ENCODE peak calls at places on chromosomes 6 and 20, in ten cellular contexts. One of them, this sample, is unnamed.

GRCh38 chr20:36614781-36615557 is 9.4 kb downstream of the RAB5IF start:
- DNase-seq in cardiac muscle cell: no peak
- DNase-seq in GM23338: no peak
- DNase-seq in body of pancreas: no peak
- DNase-seq in OCI-LY7: no peak
- DNase-seq in lung: no peak
- DNase-seq in colonic mucosa: no peak
- DNase-seq in hepatocyte: no peak
- DNase-seq in CD8-positive, alpha-beta memory T cell: no peak
- DNase-seq in ovary: no peak
- DNase-seq in this sample: no peak

GRCh38 chr6:170473226-170473789 is 79.8 kb downstream of the PSMB1 start:
- DNase-seq in hepatocyte: no peak
- DNase-seq in cardiac muscle cell: no peak
- DNase-seq in colonic mucosa: no peak
- DNase-seq in body of pancreas: no peak
- DNase-seq in lung: no peak
- DNase-seq in OCI-LY7: no peak
- DNase-seq in ovary: no peak
- DNase-seq in CD8-positive, alpha-beta memory T cell: no peak
- DNase-seq in GM23338: no peak
- DNase-seq in this sample: no peak

GRCh38 chr6:87722831-87723726 is 21.0 kb upstream of the AKIRIN2 start:
- DNase-seq in OCI-LY7: peak; percentile 29
- DNase-seq in lung: peak; percentile 59
- DNase-seq in CD8-positive, alpha-beta memory T cell: no peak
- DNase-seq in cardiac muscle cell: peak; percentile 95
- DNase-seq in ovary: peak; percentile 26
- DNase-seq in body of pancreas: peak; percentile 79
- DNase-seq in GM23338: peak; percentile 84
- DNase-seq in colonic mucosa: peak; percentile 41
- DNase-seq in hepatocyte: peak; percentile 52
- DNase-seq in this sample: no peak

GRCh38 chr20:56630086-56630493 is 984 bp downstream of the TFAP2C start:
- DNase-seq in CD8-positive, alpha-beta memory T cell: no peak
- DNase-seq in GM23338: peak; percentile 91
- DNase-seq in lung: peak; percentile 84
- DNase-seq in body of pancreas: peak; percentile 63
- DNase-seq in hepatocyte: peak; percentile 85
- DNase-seq in OCI-LY7: no peak
- DNase-seq in colonic mucosa: peak; percentile 58
- DNase-seq in ovary: peak; percentile 24
- DNase-seq in cardiac muscle cell: peak; percentile 50
- DNase-seq in this sample: no peak

GRCh38 chr6:148760568-148761531 is 14.0 kb downstream of the UST start:
- DNase-seq in lung: peak; percentile 41
- DNase-seq in hepatocyte: peak; percentile 55
- DNase-seq in OCI-LY7: peak; percentile 84
- DNase-seq in body of pancreas: no peak
- DNase-seq in colonic mucosa: peak; percentile 41
- DNase-seq in ovary: peak; percentile 72
- DNase-seq in CD8-positive, alpha-beta memory T cell: peak; percentile 43
- DNase-seq in cardiac muscle cell: peak; percentile 96
- DNase-seq in GM23338: peak; percentile 68
- DNase-seq in this sample: peak; percentile 64

GRCh38 chr6:43247115-43247999 is 4.1 kb downstream of the TTBK1 start:
- DNase-seq in body of pancreas: peak; percentile 78
- DNase-seq in GM23338: peak; percentile 95
- DNase-seq in ovary: peak; percentile 73
- DNase-seq in lung: peak; percentile 86
- DNase-seq in cardiac muscle cell: peak; percentile 52
- DNase-seq in hepatocyte: peak; percentile 84
- DNase-seq in OCI-LY7: peak; percentile 89
- DNase-seq in colonic mucosa: peak; percentile 84
- DNase-seq in CD8-positive, alpha-beta memory T cell: peak; percentile 68
- DNase-seq in this sample: peak; percentile 93

GRCh38 chr6:97630592-97630991 is 347.6 kb upstream of the MMS22L start:
- DNase-seq in lung: no peak
- DNase-seq in OCI-LY7: no peak
- DNase-seq in body of pancreas: no peak
- DNase-seq in ovary: no peak
- DNase-seq in CD8-positive, alpha-beta memory T cell: no peak
- DNase-seq in hepatocyte: no peak
- DNase-seq in GM23338: no peak
- DNase-seq in colonic mucosa: no peak
- DNase-seq in cardiac muscle cell: no peak
- DNase-seq in this sample: no peak

GRCh38 chr6:128131566-128131965 is 230.7 kb upstream of the THEMIS start:
- DNase-seq in cardiac muscle cell: no peak
- DNase-seq in CD8-positive, alpha-beta memory T cell: no peak
- DNase-seq in lung: no peak
- DNase-seq in GM23338: no peak
- DNase-seq in colonic mucosa: no peak
- DNase-seq in OCI-LY7: no peak
- DNase-seq in ovary: no peak
- DNase-seq in body of pancreas: no peak
- DNase-seq in hepatocyte: no peak
- DNase-seq in this sample: no peak

GRCh38 chr20:20498081-20498861 is 130.4 kb downstream of the INSM1 start:
- DNase-seq in colonic mucosa: no peak
- DNase-seq in OCI-LY7: no peak
- DNase-seq in CD8-positive, alpha-beta memory T cell: no peak
- DNase-seq in body of pancreas: no peak
- DNase-seq in hepatocyte: no peak
- DNase-seq in ovary: no peak
- DNase-seq in cardiac muscle cell: no peak
- DNase-seq in lung: no peak
- DNase-seq in GM23338: no peak
- DNase-seq in this sample: no peak

GRCh38 chr6:19664878-19665715 is 172.1 kb upstream of the ID4 start:
- DNase-seq in lung: no peak
- DNase-seq in cardiac muscle cell: no peak
- DNase-seq in ovary: no peak
- DNase-seq in GM23338: no peak
- DNase-seq in colonic mucosa: no peak
- DNase-seq in hepatocyte: no peak
- DNase-seq in body of pancreas: no peak
- DNase-seq in OCI-LY7: no peak
- DNase-seq in CD8-positive, alpha-beta memory T cell: no peak
- DNase-seq in this sample: no peak

DNA sequence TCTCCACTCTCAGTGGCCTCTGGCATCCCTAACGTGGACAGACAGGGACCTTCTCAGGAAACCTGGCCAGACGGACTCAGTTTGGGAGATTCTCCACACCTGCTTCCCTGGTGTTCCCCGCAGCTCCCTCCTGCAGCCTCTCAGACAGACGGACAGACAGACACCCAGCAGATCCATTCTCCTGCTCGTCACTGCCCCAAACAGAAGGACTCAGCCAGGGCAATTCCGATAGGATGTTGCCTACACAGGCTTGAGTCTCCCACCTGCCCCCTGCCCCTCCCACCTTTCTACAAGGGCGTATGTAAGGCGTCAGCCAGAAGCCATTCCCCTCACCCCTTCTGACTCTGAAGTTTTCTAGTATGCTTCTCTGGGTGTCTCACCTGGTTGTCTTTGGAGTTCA is 428 bp downstream of the CCM2L start:
- DNase-seq in cardiac muscle cell: no peak
- DNase-seq in hepatocyte: no peak
- DNase-seq in lung: no peak
- DNase-seq in body of pancreas: no peak
- DNase-seq in ovary: no peak
- DNase-seq in OCI-LY7: no peak
- DNase-seq in colonic mucosa: no peak
- DNase-seq in CD8-positive, alpha-beta memory T cell: no peak
- DNase-seq in GM23338: peak; percentile 75
- DNase-seq in this sample: no peak
- H3K27ac ChIP-seq in cardiac muscle cell: no peak overlapping the region
- H3K27ac ChIP-seq in hepatocyte: no peak overlapping the region
- H3K27ac ChIP-seq in lung: peak overlapping the region; percentile 66
- H3K27ac ChIP-seq in body of pancreas: peak overlapping the region; percentile 2
- H3K27ac ChIP-seq in ovary: no peak overlapping the region
- H3K27ac ChIP-seq in OCI-LY7: no peak overlapping the region
- H3K27ac ChIP-seq in colonic mucosa: no peak overlapping the region
- H3K27ac ChIP-seq in CD8-positive, alpha-beta memory T cell: no peak overlapping the region
- H3K27ac ChIP-seq in GM23338: no peak overlapping the region
- H3K27ac ChIP-seq in this sample: no peak overlapping the region

DNA sequence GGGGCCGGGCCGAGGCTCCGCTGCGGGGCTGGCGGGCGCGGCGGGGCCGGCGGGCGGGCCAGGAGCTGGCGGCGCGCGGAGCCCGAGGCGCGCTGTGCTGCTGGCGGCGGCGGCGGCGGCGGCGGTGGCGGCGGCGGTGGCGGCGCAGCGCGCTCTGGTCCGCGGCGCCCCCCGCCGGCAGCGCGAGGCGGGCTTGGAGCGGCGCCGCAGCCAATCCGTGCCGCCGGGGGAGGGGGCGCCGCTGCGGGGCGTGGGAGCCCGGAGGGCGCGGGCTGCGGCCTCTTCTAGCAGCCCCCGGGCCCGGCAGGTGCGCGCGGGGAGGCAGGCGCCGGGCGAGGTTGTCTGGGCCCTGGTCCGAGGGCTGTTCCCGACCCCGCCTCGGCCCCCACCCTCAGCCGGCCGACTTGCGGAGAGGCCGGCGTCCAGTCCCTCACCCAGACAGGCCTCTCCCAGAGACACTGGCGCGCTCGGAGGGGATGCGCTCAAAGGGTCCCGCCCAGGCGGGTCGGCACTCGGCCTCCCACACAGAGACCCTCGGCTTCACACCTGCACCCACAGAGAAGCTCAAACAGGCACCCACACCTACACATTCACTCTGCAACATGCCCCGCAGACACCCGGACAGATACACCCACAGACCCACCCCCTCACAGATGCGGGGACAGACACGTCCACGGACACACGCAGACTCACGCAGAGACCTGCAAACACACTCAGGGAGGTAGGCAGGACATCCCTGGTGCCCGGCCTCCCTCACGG is at the start of gene RIMS4:
- DNase-seq in GM23338: peak; percentile 75
- DNase-seq in ovary: peak; percentile 25
- DNase-seq in body of pancreas: no peak
- DNase-seq in CD8-positive, alpha-beta memory T cell: no peak
- DNase-seq in lung: no peak
- DNase-seq in OCI-LY7: no peak
- DNase-seq in hepatocyte: peak; percentile 58
- DNase-seq in cardiac muscle cell: peak; percentile 11
- DNase-seq in colonic mucosa: no peak
- DNase-seq in this sample: no peak
- H3K4me3 ChIP-seq in GM23338: peak within 1 kb of the TSS; percentile 88
- H3K4me3 ChIP-seq in ovary: no peak within 1 kb of the TSS
- H3K4me3 ChIP-seq in body of pancreas: no peak within 1 kb of the TSS
- H3K4me3 ChIP-seq in CD8-positive, alpha-beta memory T cell: no peak within 1 kb of the TSS
- H3K4me3 ChIP-seq in lung: no peak within 1 kb of the TSS
- H3K4me3 ChIP-seq in OCI-LY7: no peak within 1 kb of the TSS
- H3K4me3 ChIP-seq in hepatocyte: peak within 1 kb of the TSS; percentile 13
- H3K4me3 ChIP-seq in cardiac muscle cell: peak within 1 kb of the TSS; percentile 50
- H3K4me3 ChIP-seq in colonic mucosa: no peak within 1 kb of the TSS
- H3K4me3 ChIP-seq in this sample: no peak within 1 kb of the TSS

GRCh38 chr6:13425971-13426931 is 61.1 kb downstream of the GFOD1 start:
- DNase-seq in GM23338: no peak
- DNase-seq in cardiac muscle cell: peak; percentile 71
- DNase-seq in colonic mucosa: no peak
- DNase-seq in hepatocyte: no peak
- DNase-seq in body of pancreas: no peak
- DNase-seq in CD8-positive, alpha-beta memory T cell: no peak
- DNase-seq in lung: no peak
- DNase-seq in OCI-LY7: peak; percentile 34
- DNase-seq in ovary: no peak
- DNase-seq in this sample: peak; percentile 84
- H3K27ac ChIP-seq in GM23338: no peak overlapping the region
- H3K27ac ChIP-seq in cardiac muscle cell: peak overlapping the region; percentile 91
- H3K27ac ChIP-seq in colonic mucosa: no peak overlapping the region
- H3K27ac ChIP-seq in hepatocyte: no peak overlapping the region
- H3K27ac ChIP-seq in body of pancreas: no peak overlapping the region
- H3K27ac ChIP-seq in CD8-positive, alpha-beta memory T cell: no peak overlapping the region
- H3K27ac ChIP-seq in lung: peak overlapping the region; percentile 79
- H3K27ac ChIP-seq in OCI-LY7: no peak overlapping the region
- H3K27ac ChIP-seq in ovary: no peak overlapping the region
- H3K27ac ChIP-seq in this sample: peak overlapping the region; percentile 53

GRCh38 chr20:25196701-25197120 is 1.2 kb downstream of the ENTPD6 start:
- DNase-seq in lung: no peak
- DNase-seq in colonic mucosa: peak; percentile 60
- DNase-seq in OCI-LY7: no peak
- DNase-seq in ovary: no peak
- DNase-seq in body of pancreas: no peak
- DNase-seq in CD8-positive, alpha-beta memory T cell: no peak
- DNase-seq in hepatocyte: no peak
- DNase-seq in GM23338: peak; percentile 27
- DNase-seq in cardiac muscle cell: no peak
- DNase-seq in this sample: no peak

GRCh38 chr20:25197870-25198190 is 2.3 kb downstream of the ENTPD6 start:
- DNase-seq in colonic mucosa: no peak
- DNase-seq in hepatocyte: no peak
- DNase-seq in body of pancreas: no peak
- DNase-seq in OCI-LY7: no peak
- DNase-seq in cardiac muscle cell: no peak
- DNase-seq in GM23338: no peak
- DNase-seq in lung: no peak
- DNase-seq in ovary: no peak
- DNase-seq in CD8-positive, alpha-beta memory T cell: no peak
- DNase-seq in this sample: no peak

GRCh38 chr20:25195962-25196700 is 619 bp downstream of the ENTPD6 start:
- DNase-seq in OCI-LY7: no peak
- DNase-seq in CD8-positive, alpha-beta memory T cell: no peak
- DNase-seq in cardiac muscle cell: no peak
- DNase-seq in ovary: no peak
- DNase-seq in GM23338: peak; percentile 68
- DNase-seq in lung: no peak
- DNase-seq in body of pancreas: peak; percentile 62
- DNase-seq in colonic mucosa: peak; percentile 87
- DNase-seq in hepatocyte: peak; percentile 66
- DNase-seq in this sample: peak; percentile 70

GRCh38 chr20:25198663-25199363 is 3.3 kb downstream of the ENTPD6 start:
- DNase-seq in cardiac muscle cell: no peak
- DNase-seq in CD8-positive, alpha-beta memory T cell: no peak
- DNase-seq in GM23338: no peak
- DNase-seq in OCI-LY7: no peak
- DNase-seq in body of pancreas: no peak
- DNase-seq in hepatocyte: no peak
- DNase-seq in lung: no peak
- DNase-seq in ovary: no peak
- DNase-seq in colonic mucosa: no peak
- DNase-seq in this sample: no peak

DNA sequence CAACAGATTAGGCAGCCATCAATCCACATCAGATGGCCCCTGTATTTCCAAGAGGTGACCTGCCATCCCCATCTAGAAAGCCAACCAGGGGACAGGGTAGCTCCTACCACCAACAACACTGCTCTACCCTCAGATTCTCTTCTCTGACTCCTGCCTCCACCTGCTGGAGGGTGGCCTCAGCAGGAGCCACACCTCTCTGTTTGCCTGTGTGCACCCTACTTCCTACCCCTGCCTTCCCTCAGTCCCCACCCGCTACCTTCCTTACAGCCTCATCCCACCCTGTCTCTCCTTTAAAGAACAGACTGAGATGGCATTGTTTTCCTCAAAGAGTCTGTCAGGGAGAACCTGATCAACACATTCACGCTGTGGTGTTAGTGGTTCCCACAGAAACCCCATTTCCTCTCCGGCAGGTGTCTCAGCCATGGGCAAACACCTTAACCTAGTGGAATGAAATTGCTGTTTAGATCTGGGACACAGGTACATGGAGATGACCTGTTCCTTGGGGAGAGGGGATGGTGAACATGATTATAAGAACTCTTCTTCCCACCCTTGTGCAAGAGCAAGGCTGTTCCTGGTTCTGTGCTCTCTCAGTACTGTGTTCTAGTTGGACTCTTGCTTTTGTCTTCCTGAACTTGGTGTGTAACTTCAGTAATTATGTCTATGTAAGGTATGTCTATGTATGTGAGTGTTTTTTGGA is 1.8 kb downstream of the ENTPD6 start:
- DNase-seq in OCI-LY7: no peak
- DNase-seq in colonic mucosa: peak; percentile 58
- DNase-seq in body of pancreas: no peak
- DNase-seq in hepatocyte: no peak
- DNase-seq in cardiac muscle cell: no peak
- DNase-seq in CD8-positive, alpha-beta memory T cell: no peak
- DNase-seq in ovary: no peak
- DNase-seq in GM23338: peak; percentile 27
- DNase-seq in lung: no peak
- DNase-seq in this sample: peak; percentile 60
- H3K4me3 ChIP-seq in OCI-LY7: no peak overlapping the region
- H3K4me3 ChIP-seq in colonic mucosa: peak overlapping the region; percentile 83
- H3K4me3 ChIP-seq in body of pancreas: no peak overlapping the region
- H3K4me3 ChIP-seq in hepatocyte: peak overlapping the region; percentile 86
- H3K4me3 ChIP-seq in cardiac muscle cell: no peak overlapping the region
- H3K4me3 ChIP-seq in CD8-positive, alpha-beta memory T cell: peak overlapping the region; percentile 75
- H3K4me3 ChIP-seq in ovary: no peak overlapping the region
- H3K4me3 ChIP-seq in GM23338: peak overlapping the region; percentile 94
- H3K4me3 ChIP-seq in lung: no peak overlapping the region
- H3K4me3 ChIP-seq in this sample: peak overlapping the region; percentile 98

This sample was measured in Karpas-422.